ENCODE peak calls at places on chromosomes 16 and 17, in five cellular contexts. G, H, B, C and V are unnamed samples.

GRCh38 chr17:34303606-34304005 is 15.6 kb upstream of the CCL8 start:
- DNase-seq in G (no peak), H (no peak), B (no peak), C (no peak), V (no peak)

GRCh38 chr17:73841431-73842060 is 197.3 kb upstream of the SDK2 start:
- DNase-seq in G (no peak), H (peak), B (peak), C (no peak), V (no peak)

GRCh38 chr17:6551909-6552768 is 4.2 kb downstream of the PITPNM3 start:
- DNase-seq in G (peak), H (no peak), B (no peak), C (no peak), V (no peak)

GRCh38 chr17:73231363-73231762 is 30.3 kb downstream of the CPSF4L start:
- DNase-seq in G (peak), H (peak), B (no peak), C (peak), V (no peak)

GRCh38 chr16:14963281-14964173 is 11.3 kb upstream of the PDXDC1 start:
- DNase-seq in G (no peak), H (no peak), B (no peak), C (no peak), V (no peak)

GRCh38 chr16:11402051-11402744 is 56.9 kb downstream of the RMI2 start:
- DNase-seq in G (no peak), H (no peak), B (no peak), C (no peak), V (no peak)

GRCh38 chr16:67016681-67017450 is 12.1 kb upstream of the CBFB start:
- DNase-seq in G (no peak), H (no peak), B (no peak), C (no peak), V (no peak)

GRCh38 chr16:287298-287811 is 4.4 kb downstream of the PDIA2 start:
- DNase-seq in G (no peak), H (no peak), B (no peak), C (no peak), V (no peak)

GRCh38 chr17:63986842-63987615 is 11.1 kb upstream of the PRR29 start:
- DNase-seq in G (no peak), H (no peak), B (no peak), C (no peak), V (no peak)

GRCh38 chr17:48023408-48024148 is 14.0 kb downstream of the COPZ2 start:
- DNase-seq in G (peak), H (peak), B (no peak), C (peak), V (no peak)
- H3K4me3 ChIP-seq in G (peak), H (peak), B (peak), C (peak), V (peak)

DNA sequence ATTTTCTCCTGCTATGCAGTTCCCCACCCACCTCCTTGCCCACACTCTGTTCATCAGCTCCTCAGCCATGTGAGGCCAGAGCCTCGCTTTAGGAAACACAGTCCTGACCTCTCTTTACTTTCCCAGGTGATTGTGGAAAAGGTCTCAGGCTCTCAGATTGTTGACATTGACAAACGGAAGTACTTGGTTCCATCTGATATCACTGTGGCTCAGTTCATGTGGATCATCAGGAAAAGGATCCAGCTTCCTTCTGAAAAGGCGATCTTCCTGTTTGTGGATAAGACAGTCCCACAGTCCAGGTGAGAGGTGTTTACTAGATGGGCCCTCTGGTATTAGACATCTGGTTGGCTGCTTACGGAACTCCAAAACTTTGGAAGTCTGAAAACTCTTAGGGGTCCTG is 1.7 kb downstream of the GABARAPL2 start:
- DNase-seq in G (no peak), H (no peak), B (no peak), C (no peak), V (no peak)
- H3K4me3 ChIP-seq in G (no peak), H (no peak), B (peak), C (no peak), V (no peak)

GRCh38 chr17:52027081-52027480 is 131.4 kb downstream of the CA10 start:
- DNase-seq in G (no peak), H (no peak), B (no peak), C (no peak), V (no peak)

GRCh38 chr17:52025231-52025630 is 133.3 kb downstream of the CA10 start:
- DNase-seq in G (no peak), H (no peak), B (no peak), C (no peak), V (peak)

GRCh38 chr17:52026075-52026474 is 132.4 kb downstream of the CA10 start:
- DNase-seq in G (no peak), H (no peak), B (no peak), C (no peak), V (peak)

GRCh38 chr17:52030096-52030495 is 128.4 kb downstream of the CA10 start:
- DNase-seq in G (no peak), H (no peak), B (no peak), C (no peak), V (no peak)

DNA sequence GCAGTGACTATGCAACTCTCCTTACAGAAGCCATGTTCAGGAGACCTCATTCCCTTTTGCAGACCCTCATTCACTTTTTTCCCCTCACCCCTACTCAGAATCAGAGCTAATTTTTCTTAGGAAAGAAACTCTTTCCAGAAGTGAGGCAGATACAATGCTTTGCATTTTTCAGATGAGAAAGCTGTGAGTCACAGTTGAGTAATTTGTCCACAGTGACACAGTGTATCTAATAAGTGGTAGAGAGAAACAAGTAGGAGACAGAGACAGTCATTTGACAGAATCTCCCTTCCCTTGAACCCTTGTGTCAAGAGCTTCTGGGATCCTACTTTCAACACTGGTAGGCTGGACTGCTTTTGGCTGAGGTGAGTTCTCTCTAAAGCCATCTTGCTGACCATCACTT is 130.9 kb downstream of the CA10 start:
- DNase-seq in G (no peak), H (no peak), B (no peak), C (no peak), V (peak)
- H3K4me3 ChIP-seq in G (no peak), H (no peak), B (no peak), C (no peak), V (no peak)

GRCh38 chr17:80596760-80597608 is 52.3 kb downstream of the RPTOR start:
- DNase-seq in G (no peak), H (no peak), B (no peak), C (peak), V (no peak)
- H3K4me3 ChIP-seq in G (no peak), H (no peak), B (no peak), C (no peak), V (no peak)

DNA sequence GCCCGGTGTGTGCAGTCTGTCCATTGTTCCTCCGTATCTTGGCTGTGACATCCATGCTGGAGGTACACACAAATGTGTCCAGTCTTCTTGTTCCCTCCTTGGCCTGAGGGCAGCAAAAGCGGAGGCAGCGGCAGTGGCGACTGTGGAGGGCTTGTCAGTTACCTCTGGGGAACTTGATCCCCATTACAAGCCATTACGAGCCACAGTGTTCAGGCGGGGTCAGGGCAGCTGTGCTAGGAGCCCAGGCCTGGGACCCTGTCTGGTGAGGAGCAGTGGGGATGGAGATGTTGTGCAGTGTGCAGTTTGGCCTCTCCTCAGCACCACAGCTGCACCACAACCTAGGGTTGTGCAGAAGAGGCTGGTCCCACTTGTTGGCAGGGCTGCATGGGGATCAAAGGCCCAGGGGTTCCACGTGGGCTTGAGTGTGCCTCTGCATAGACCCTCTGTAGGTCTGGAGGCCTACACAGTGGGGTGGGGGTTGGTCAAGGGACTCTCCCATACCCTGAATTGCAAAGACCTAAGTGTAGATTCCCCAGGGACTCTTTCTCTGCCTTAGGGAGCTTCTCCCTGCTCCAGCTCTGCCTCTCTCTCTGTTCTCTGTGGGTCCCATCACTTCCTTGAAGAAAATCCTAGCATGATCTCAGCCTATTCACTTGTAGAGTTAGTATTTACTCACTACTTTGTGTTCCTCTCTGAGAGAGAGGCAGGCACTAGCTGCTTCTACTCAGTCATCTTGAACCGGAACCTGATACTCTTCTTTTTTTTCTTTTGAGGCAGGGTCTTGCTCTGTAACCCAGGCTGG is 58.8 kb downstream of the SLFN11 start:
- DNase-seq in G (no peak), H (no peak), B (no peak), C (no peak), V (no peak)
- H3K4me3 ChIP-seq in G (no peak), H (peak), B (no peak), C (no peak), V (no peak)